ENCODE peak calls at places on chromosomes 1 and 21, in five cellular contexts. G is epithelial cell of esophagus, C is GM10248, I is hepatocyte, A is thoracic aorta. R is an unnamed sample.

GRCh38 chr1:245856944-245857531 is 650.0 kb downstream of the SMYD3 start:
- DNase-seq in G (peak), C (no peak), I (no peak), A (no peak), R (no peak)

GRCh38 chr1:59549903-59550302 is 253.0 kb downstream of the FGGY start:
- DNase-seq in G (peak), C (no peak), I (peak), A (no peak), R (no peak)

GRCh38 chr1:196723325-196724185 is 51.1 kb upstream of the CFHR3 start:
- DNase-seq in G (peak), C (peak), I (peak), A (no peak), R (peak)

GRCh38 chr1:177592624-177593023 is 377.2 kb downstream of the SEC16B start:
- DNase-seq in G (no peak), C (no peak), I (no peak), A (no peak), R (no peak)

GRCh38 chr21:33268392-33268735 is 2.2 kb downstream of the IL10RB start:
- DNase-seq in G (no peak), C (no peak), I (no peak), A (no peak), R (no peak)

GRCh38 chr1:19009882-19010321 is 53.4 kb upstream of the IFFO2 start:
- DNase-seq in G (peak), C (no peak), I (no peak), A (no peak), R (no peak)

GRCh38 chr1:43366179-43366578 is 1.6 kb downstream of the ELOVL1 start:
- DNase-seq in G (peak), C (no peak), I (peak), A (no peak), R (peak)

GRCh38 chr1:108636876-108637275 is 24.0 kb downstream of the HENMT1 start:
- DNase-seq in G (peak), C (no peak), I (no peak), A (no peak), R (no peak)

GRCh38 chr1:223348439-223348838 is 15.5 kb downstream of the SUSD4 start:
- DNase-seq in G (no peak), C (no peak), I (no peak), A (no peak), R (no peak)

GRCh38 chr1:154819628-154820590 is 50.2 kb downstream of the KCNN3 start:
- DNase-seq in G (peak), C (peak), I (peak), A (no peak), R (peak)

GRCh38 chr1:154571964-154572288 is 4.3 kb downstream of the CHRNB2 start:
- DNase-seq in G (no peak), C (no peak), I (no peak), A (no peak), R (no peak)

GRCh38 chr1:222769968-222770620 is 33.1 kb downstream of the FAM177B start:
- DNase-seq in G (peak), C (no peak), I (no peak), A (no peak), R (no peak)

GRCh38 chr1:112686835-112687234 is 12.4 kb downstream of the MOV10 start:
- DNase-seq in G (no peak), C (no peak), I (no peak), A (no peak), R (no peak)

GRCh38 chr1:41859686-41860085 is 59.0 kb downstream of the HIVEP3 start:
- DNase-seq in G (no peak), C (no peak), I (no peak), A (no peak), R (no peak)

GRCh38 chr1:41347276-41347675 is 14.0 kb upstream of the FOXO6 start:
- DNase-seq in G (peak), C (no peak), I (no peak), A (no peak), R (no peak)

GRCh38 chr1:174785506-174785905 is 214.2 kb upstream of the CACYBP start:
- DNase-seq in G (no peak), C (no peak), I (no peak), A (no peak), R (no peak)

GRCh38 chr1:174786760-174787159 is 213.0 kb upstream of the CACYBP start:
- DNase-seq in G (no peak), C (peak), I (no peak), A (no peak), R (no peak)

GRCh38 chr1:174791863-174792262 is 207.9 kb upstream of the CACYBP start:
- DNase-seq in G (no peak), C (no peak), I (no peak), A (no peak), R (no peak)

GRCh38 chr1:174788981-174789380 is 210.8 kb upstream of the CACYBP start:
- DNase-seq in G (peak), C (no peak), I (no peak), A (no peak), R (no peak)

DNA sequence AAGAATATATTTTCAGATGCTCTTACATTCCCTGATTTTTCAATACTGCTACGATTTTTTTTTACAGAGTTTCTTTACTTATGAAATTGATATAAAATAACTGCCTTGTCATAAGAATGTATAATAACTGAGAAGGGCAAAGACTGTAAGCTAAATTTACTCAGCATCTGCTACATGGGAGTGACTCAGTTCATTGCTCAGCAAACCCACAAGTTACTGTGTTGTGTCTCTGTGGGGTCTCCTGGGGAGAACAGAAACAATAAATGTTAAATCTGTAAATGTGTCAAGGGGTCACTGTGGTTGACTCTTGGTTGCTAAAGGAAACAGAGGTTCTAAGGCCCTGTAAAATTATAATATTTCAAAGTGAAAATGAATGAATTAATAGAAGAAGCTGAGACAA is 210.3 kb upstream of the CACYBP start:
- DNase-seq in G (peak), C (peak), I (no peak), A (no peak), R (peak)
- TF ChIP-seq CTCF in G (no peak), C (no peak), I (no peak), A (no peak), R (no peak)

DNA sequence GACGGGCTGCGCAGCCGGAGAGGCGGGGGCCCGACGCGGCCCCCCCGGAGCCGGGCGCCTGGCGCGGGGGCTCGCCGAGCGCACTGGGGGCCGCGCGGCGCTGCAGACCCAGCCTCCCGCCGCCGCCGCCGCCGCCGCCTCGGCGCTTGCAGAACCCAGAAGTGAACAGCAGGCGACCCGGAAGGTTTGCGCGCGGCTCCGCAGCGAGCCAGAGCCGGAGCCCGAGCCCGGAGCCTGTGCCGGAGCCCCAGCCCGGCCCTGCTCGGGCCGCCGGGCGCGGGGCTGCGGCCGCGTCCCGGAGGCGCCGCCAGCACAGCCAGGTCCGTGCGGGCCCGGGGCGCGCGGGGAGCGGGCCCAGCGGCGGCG is at the start of gene ZNF362:
- DNase-seq in G (peak), C (peak), I (peak), A (no peak), R (peak)
- TF ChIP-seq CTCF in G (no peak), C (no peak), I (no peak), A (no peak), R (no peak)

DNA sequence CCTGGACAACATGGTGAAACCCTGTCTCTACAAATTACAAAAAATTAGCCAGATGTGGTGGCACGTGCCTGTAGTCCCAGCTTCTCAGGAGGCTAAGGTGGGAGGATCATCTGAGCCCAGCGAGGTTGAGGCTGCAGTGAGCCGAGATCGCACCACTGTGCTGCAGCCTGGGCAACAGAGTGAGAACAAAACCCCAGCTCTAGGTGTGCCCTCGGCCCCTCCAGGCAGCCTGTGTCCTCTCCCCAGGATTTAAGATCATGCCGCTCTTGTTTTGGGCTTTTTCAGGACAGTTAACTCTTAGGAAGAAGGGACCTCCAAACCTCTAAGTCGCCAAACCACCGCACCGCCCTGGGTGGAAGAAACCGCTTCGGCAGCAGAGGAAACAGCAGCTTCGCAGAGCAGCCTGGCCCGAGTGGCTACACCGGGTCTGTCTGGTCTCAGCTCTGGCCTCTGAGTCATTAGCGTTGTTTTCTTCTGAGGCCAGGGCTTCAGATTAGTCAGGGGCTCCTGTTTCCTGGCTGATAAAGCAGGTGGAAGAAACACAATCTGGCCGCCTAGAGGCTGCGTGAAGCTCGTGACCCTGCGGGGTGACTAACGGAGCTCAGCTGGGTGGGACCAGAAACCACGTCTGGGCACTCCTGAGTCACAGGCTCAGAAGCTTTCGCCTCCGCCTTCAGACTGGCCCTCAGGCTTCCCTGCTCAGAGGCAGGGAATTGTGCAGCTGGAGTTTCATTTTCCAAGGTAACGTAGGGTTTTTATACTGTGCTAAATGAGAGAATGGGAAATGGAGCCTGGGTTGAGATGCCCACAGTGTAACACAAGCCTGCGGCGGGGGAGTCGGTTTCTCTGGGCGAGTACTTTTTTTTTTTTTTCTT is 44.7 kb downstream of the CHAF1B start:
- DNase-seq in G (peak), C (peak), I (peak), A (peak), R (peak)
- TF ChIP-seq CTCF in G (peak), C (no peak), I (no peak), A (no peak), R (no peak)

DNA sequence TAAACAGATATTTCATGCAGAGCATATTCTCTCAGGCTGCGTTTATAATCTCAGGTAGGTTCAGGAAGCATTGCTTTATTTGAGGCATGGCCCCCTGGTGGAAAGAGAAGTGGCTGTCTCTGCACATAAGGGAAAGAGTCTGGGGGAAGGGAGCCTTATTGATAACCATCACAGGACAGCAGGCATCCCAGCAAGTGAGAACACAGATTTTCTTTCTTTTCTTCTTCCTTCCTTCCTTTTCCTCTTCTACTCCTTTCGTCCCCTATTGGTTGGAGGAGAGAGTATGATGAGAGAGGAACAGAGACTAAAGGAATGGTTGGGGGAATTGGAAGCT is 21.9 kb downstream of the TSNAX start:
- DNase-seq in G (peak), C (peak), I (peak), A (no peak), R (peak)
- TF ChIP-seq CTCF in G (peak), C (peak), I (peak), A (no peak), R (no peak)

GRCh38 chr1:87595384-87595781 is 266.7 kb downstream of the LMO4 start:
- DNase-seq in G (no peak), C (no peak), I (no peak), A (no peak), R (no peak)

GRCh38 chr1:87594736-87595383 is 266.2 kb downstream of the LMO4 start:
- DNase-seq in G (no peak), C (no peak), I (peak), A (no peak), R (no peak)

GRCh38 chr1:87600070-87600469 is 271.4 kb downstream of the LMO4 start:
- DNase-seq in G (no peak), C (no peak), I (no peak), A (no peak), R (no peak)

GRCh38 chr1:87600848-87601247 is 272.2 kb downstream of the LMO4 start:
- DNase-seq in G (peak), C (no peak), I (no peak), A (no peak), R (no peak)

DNA sequence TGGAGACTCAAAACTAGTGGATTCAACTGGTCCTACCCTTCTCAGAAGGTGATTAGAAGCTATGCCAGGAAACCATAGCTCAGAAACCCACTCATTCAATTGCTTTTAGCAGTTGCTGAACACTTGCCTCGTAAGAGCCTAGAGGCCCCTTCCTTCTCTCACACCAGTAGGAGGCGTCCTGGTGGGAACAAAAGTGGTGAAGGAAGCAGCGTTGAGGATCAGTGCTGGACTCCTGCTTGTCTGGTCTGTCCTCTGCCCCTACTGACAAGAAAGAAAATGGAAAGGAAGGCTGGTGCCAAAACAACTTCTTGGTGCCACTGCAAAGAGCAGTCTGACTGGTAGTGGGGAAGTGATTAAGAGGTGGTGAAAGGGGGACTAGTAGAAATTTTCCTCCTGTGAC is 269.7 kb downstream of the LMO4 start:
- DNase-seq in G (no peak), C (no peak), I (no peak), A (no peak), R (no peak)
- TF ChIP-seq CTCF in G (no peak), C (no peak), I (no peak), A (no peak), R (no peak)

DNA sequence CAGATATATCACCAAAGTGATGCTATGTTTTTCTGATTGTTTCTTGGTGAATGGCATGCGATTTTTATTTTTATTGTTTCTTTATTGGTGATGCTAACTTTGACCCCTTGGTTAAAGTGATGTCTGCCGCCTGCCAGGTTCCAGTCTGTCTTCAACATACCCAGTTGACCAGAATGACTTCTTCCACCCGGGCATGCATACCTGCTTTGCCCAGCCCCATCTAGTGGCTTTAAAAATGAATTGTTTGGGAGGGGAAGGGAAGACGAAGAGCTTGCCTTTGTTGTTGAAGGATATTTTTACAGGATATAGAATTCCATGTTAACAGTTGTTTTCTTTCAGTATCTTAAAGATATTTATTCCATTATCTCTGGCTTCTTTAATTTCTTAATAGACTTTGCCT is 65.1 kb downstream of the ATG4C start:
- DNase-seq in G (peak), C (no peak), I (no peak), A (no peak), R (no peak)
- TF ChIP-seq CTCF in G (no peak), C (no peak), I (no peak), A (no peak), R (no peak)

R was measured in activated CD8-positive, alpha-beta T cell treated with anti-CD3 and anti-CD28 coated beads for 36 hours.